ENCODE peak calls at places on chromosomes 1 and 21, in nine cellular contexts. M is aorta, J is colonic mucosa, T is RWPE2, O is heart left ventricle, I is body of pancreas, H is adrenal gland, X is gastrocnemius medialis, Q is H9. D is an unnamed sample. For H3K4me1, the result is how much of the 10 kb centered on the place peaks cover.

GRCh38 chr1:227356582-227357228 is 38.4 kb upstream of the CDC42BPA start:
- DNase-seq in M (no peak), J (no peak), T (no peak), O (no peak), I (peak), H (no peak), X (no peak), Q (peak), D (no peak)

GRCh38 chr1:205678286-205679111 is 1.8 kb downstream of the SLC45A3 start:
- DNase-seq in M (no peak), J (peak), T (no peak), O (peak), I (no peak), H (peak), X (no peak), Q (no peak), D (peak)

GRCh38 chr1:171867231-171867630 is 25.9 kb downstream of the DNM3 start:
- DNase-seq in M (no peak), J (no peak), T (no peak), O (no peak), I (no peak), H (no peak), X (no peak), Q (no peak), D (no peak)

GRCh38 chr1:118815909-118816308 is 172.2 kb downstream of the TBX15 start:
- DNase-seq in M (no peak), J (no peak), T (no peak), O (no peak), I (no peak), H (no peak), X (no peak), Q (no peak), D (no peak)

GRCh38 chr1:7578206-7578605 is 192.9 kb upstream of the VAMP3 start:
- DNase-seq in M (peak), J (no peak), T (peak), O (peak), I (no peak), H (no peak), X (no peak), Q (no peak), D (no peak)

GRCh38 chr1:24659166-24659904 is 16.2 kb downstream of the SRRM1 start:
- DNase-seq in M (no peak), J (no peak), T (no peak), O (no peak), I (no peak), H (no peak), X (no peak), Q (no peak), D (no peak)

GRCh38 chr1:208977012-208977411 is 606.5 kb upstream of the CAMK1G start:
- DNase-seq in M (no peak), J (no peak), T (no peak), O (no peak), I (no peak), H (no peak), X (no peak), Q (no peak), D (no peak)

GRCh38 chr1:160454371-160455152 is 54.2 kb downstream of the VANGL2 start:
- DNase-seq in M (no peak), J (no peak), T (no peak), O (no peak), I (no peak), H (no peak), X (no peak), Q (no peak), D (no peak)

GRCh38 chr1:37537378-37537777 is 16.7 kb downstream of the SNIP1 start:
- DNase-seq in M (no peak), J (no peak), T (no peak), O (no peak), I (peak), H (no peak), X (no peak), Q (no peak), D (peak)

GRCh38 chr1:228084325-228084724 is 1.8 kb downstream of the ARF1 start:
- DNase-seq in M (no peak), J (no peak), T (no peak), O (no peak), I (no peak), H (no peak), X (no peak), Q (no peak), D (peak)

GRCh38 chr1:156857532-156857931 is 1.4 kb downstream of the INSRR start:
- DNase-seq in M (no peak), J (no peak), T (no peak), O (no peak), I (no peak), H (no peak), X (no peak), Q (no peak), D (no peak)

GRCh38 chr1:227948493-227949260 is 945 bp upstream of the WNT9A start:
- DNase-seq in M (peak), J (peak), T (peak), O (no peak), I (no peak), H (peak), X (no peak), Q (peak), D (no peak)

GRCh38 chr1:44073528-44073927 is 42.3 kb upstream of the SLC6A9 start:
- DNase-seq in M (no peak), J (no peak), T (no peak), O (no peak), I (no peak), H (no peak), X (no peak), Q (no peak), D (no peak)

GRCh38 chr1:52305417-52306226 is 60.4 kb downstream of the CC2D1B start:
- DNase-seq in M (no peak), J (no peak), T (no peak), O (peak), I (no peak), H (no peak), X (no peak), Q (no peak), D (peak)

GRCh38 chr1:89854140-89854539 is 33.3 kb downstream of the LRRC8D start:
- DNase-seq in M (no peak), J (no peak), T (no peak), O (no peak), I (no peak), H (no peak), X (no peak), Q (no peak), D (no peak)

DNA sequence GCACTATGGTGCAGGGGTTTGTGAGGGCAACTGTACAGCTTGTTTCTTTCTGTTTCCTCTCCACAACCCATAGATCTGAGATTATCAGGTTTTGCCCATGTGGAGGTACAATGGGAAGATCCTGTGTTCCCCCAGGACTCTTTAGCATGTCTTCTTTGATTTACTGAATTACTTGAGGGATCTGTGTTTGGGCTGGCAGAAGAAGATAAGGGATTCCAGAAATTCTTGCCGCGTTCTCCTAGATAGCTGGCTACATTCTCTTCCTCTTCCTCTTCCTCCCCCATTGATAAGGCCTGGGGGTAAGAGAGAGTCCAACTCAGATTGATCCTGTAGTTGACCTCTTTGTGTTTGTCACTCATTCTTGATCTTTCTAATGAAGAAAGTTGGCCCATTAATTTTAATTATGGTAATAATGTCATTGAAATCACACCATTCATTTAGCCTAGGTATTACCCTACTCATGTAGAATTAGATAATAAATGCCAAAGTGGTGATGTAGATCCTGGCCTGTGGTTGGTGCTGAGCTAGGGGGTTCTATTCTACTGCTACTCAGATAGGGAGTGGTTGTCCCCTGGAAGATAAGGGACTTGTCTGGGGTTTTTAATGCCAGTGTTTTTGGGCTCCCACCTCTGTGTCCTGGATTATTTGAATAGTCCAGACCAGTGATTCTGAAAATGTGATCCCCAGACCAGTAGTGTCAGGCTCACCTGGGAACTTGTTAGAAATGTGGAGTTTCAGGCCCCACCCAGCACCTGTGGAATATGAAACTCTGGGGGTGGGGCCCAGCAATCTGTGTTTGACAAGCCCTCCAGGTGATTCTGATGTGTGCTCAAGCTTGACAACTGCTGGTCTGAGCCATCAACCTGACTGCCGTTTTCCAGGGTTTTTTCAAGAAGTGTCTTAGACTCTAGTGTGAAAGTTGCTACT is 122.2 kb downstream of the NOS1AP start:
- DNase-seq in M (no peak), J (peak), T (no peak), O (no peak), I (peak), H (no peak), X (no peak), Q (no peak), D (no peak)
- H3K4me1 ChIP-seq in M (under half), J (under half), T (under half), O (under half), I (half or more), H (under half), X (under half), Q (under half), D (half or more)

GRCh38 chr1:93021539-93022134 is 57.4 kb upstream of the MTF2 start:
- DNase-seq in M (no peak), J (no peak), T (no peak), O (no peak), I (no peak), H (no peak), X (no peak), Q (no peak), D (peak)
- H3K4me1 ChIP-seq in M (under half), J (under half), T (under half), O (under half), I (under half), H (under half), X (under half), Q (under half), D (under half)

GRCh38 chr1:47436304-47436978 is 1.4 kb upstream of the FOXD2 start:
- DNase-seq in M (peak), J (peak), T (no peak), O (peak), I (peak), H (peak), X (no peak), Q (peak), D (peak)
- H3K4me1 ChIP-seq in M (under half), J (under half), T (under half), O (under half), I (half or more), H (under half), X (under half), Q (under half), D (under half)

GRCh38 chr1:94025383-94026340 is 95.3 kb downstream of the ABCA4 start:
- DNase-seq in M (no peak), J (peak), T (no peak), O (no peak), I (peak), H (peak), X (no peak), Q (no peak), D (peak)

GRCh38 chr1:94024109-94024792 is 96.7 kb downstream of the ABCA4 start:
- DNase-seq in M (no peak), J (no peak), T (no peak), O (no peak), I (no peak), H (no peak), X (no peak), Q (no peak), D (no peak)

GRCh38 chr1:94020764-94021579 is 100.0 kb downstream of the ABCA4 start:
- DNase-seq in M (no peak), J (no peak), T (no peak), O (no peak), I (no peak), H (no peak), X (no peak), Q (no peak), D (peak)

GRCh38 chr1:94019327-94019726 is 101.6 kb downstream of the ABCA4 start:
- DNase-seq in M (no peak), J (no peak), T (no peak), O (no peak), I (no peak), H (no peak), X (no peak), Q (no peak), D (no peak)

DNA sequence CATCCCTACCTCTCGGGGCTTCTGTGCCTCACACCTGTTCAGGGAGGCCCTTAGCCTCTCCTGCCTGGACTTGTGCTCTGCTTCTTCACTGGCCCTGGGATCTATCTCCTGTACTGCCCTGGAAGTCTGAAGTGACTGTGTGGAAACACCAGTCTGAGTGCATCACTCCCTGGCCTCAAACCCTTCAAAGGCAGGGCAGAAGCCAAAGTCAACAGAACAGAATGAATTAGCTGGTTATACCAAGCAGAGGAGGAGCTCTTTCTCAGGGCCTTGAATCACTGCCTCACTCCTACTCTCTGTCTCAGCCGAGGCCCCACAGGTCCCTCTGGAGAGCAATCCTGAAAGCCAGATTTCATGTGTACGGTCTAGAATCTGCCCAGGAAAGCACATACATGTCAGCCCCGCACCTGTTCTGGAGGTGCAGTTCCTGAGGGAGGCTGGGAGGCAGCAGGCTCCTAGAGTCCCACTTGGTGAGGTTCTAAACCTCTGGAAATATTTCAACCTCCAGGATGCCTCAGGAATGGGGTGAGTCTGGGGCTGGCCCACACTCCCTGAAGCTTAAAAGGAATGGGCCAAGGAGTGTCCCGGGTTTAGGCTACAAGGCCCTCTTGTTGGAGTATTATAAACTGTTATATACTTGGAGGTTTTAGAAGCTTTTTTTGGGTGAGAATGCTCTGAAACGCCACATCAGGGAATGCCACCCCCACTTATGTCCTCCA is 98.3 kb downstream of the ABCA4 start:
- DNase-seq in M (no peak), J (no peak), T (no peak), O (peak), I (no peak), H (no peak), X (no peak), Q (no peak), D (peak)
- H3K4me1 ChIP-seq in M (under half), J (under half), T (under half), O (under half), I (under half), H (under half), X (under half), Q (under half), D (under half)

GRCh38 chr1:91537281-91538069 is 36.8 kb downstream of the CDC7 start:
- DNase-seq in M (no peak), J (no peak), T (no peak), O (no peak), I (no peak), H (no peak), X (peak), Q (no peak), D (peak)
- H3K4me1 ChIP-seq in M (under half), J (under half), T (under half), O (under half), I (under half), H (under half), X (under half), Q (under half), D (under half)

DNA sequence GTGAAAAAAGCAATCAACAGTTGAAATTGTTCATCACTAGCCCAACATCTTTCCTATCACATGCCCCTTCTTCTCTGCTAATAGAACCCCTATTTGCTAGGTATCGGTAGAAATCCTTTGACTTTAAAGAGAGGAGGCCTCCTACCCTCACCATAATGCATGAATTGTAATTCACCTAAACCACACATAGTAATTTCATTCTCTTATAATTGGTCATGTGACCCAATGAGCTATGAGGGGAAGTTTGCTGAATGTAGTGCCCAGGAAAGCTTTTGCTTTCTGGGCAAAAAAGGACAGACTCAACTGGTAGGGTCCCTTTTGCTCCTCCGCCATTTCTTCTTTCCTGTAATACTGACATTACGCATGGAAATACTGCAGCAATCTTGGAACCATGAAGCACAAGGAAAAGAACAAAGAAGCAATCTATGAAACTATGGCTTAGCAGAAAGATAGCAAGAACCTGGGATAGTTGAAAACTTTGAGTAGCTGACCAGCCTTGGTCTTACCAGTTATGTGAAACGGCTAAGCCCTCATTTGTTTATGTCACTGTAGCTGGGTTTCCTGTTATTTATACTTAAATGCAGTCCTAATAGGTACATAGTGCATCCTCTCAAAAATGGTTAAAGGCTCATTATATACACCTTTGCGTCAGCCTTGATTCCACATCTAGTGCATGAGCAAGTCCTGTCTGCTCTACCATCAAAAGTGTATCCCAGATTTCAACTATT is 10.2 kb upstream of the CHI3L2 start:
- DNase-seq in M (no peak), J (no peak), T (no peak), O (no peak), I (no peak), H (no peak), X (no peak), Q (no peak), D (no peak)
- H3K4me1 ChIP-seq in M (under half), J (under half), T (under half), O (under half), I (under half), H (under half), X (under half), Q (under half), D (under half)

GRCh38 chr21:33951276-33952178 is 35.9 kb upstream of the ATP5PO start:
- DNase-seq in M (no peak), J (no peak), T (no peak), O (no peak), I (no peak), H (no peak), X (peak), Q (no peak), D (peak)
- H3K4me1 ChIP-seq in M (under half), J (under half), T (under half), O (under half), I (under half), H (under half), X (under half), Q (under half), D (under half)

GRCh38 chr1:25684216-25684965 is 67.8 kb downstream of the MAN1C1 start:
- DNase-seq in M (peak), J (no peak), T (no peak), O (no peak), I (no peak), H (no peak), X (no peak), Q (no peak), D (no peak)
- H3K4me1 ChIP-seq in M (under half), J (under half), T (under half), O (under half), I (under half), H (under half), X (under half), Q (under half), D (under half)

GRCh38 chr1:36161656-36162531 is 5.9 kb downstream of the MAP7D1 start:
- DNase-seq in M (no peak), J (no peak), T (peak), O (no peak), I (peak), H (no peak), X (no peak), Q (peak), D (no peak)
- H3K4me1 ChIP-seq in M (under half), J (under half), T (under half), O (half or more), I (half or more), H (under half), X (half or more), Q (under half), D (under half)

DNA sequence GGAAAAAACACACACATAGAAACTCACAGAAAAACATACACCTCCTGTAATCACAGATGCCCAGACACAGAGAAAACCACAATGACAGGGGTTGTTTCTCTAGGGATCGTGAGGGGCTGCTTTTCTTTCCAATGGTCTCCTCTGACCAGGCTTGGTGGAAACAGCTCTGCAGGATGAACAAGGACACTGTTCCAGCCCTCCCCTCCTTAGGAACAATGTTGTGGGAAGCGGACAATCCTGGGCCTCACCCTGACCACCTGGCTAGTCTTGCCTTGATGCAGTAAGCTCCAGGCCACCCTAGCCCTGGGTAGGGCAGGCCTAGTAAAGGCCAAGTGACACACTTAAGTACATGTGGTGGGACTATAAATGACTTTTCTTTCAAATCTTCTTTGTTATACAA is 142.5 kb upstream of the HMGB4 start:
- DNase-seq in M (no peak), J (no peak), T (no peak), O (no peak), I (no peak), H (no peak), X (no peak), Q (no peak), D (no peak)
- H3K4me1 ChIP-seq in M (under half), J (under half), T (under half), O (under half), I (under half), H (under half), X (under half), Q (under half), D (under half)